ENCODE peak calls at places on chromosomes 1 and 21, in six cellular contexts. One of them, this sample, is unnamed.

GRCh38 chr1:172286629-172287076 is 133.8 kb upstream of the C1orf105 start:
- DNase-seq in mesenchymal stem cell: peak; percentile 94
- DNase-seq in neuronal stem cell: no peak
- DNase-seq in H9: no peak
- DNase-seq in trophoblast cell: no peak
- DNase-seq in mesendoderm: no peak
- DNase-seq in this sample: peak; percentile 86

GRCh38 chr21:42063206-42063577 is 7.9 kb upstream of the UMODL1 start:
- DNase-seq in neuronal stem cell: no peak
- DNase-seq in H9: no peak
- DNase-seq in mesendoderm: no peak
- DNase-seq in trophoblast cell: no peak
- DNase-seq in mesenchymal stem cell: no peak
- DNase-seq in this sample: no peak

GRCh38 chr1:90729484-90730246 is 12.6 kb upstream of the BARHL2 start:
- DNase-seq in trophoblast cell: no peak
- DNase-seq in mesenchymal stem cell: no peak
- DNase-seq in H9: peak; percentile 84
- DNase-seq in mesendoderm: peak; percentile 81
- DNase-seq in neuronal stem cell: no peak
- DNase-seq in this sample: no peak

GRCh38 chr1:241998412-241998921 is 431 bp downstream of the MAP1LC3C start:
- DNase-seq in H9: peak; percentile 82
- DNase-seq in mesendoderm: peak; percentile 93
- DNase-seq in neuronal stem cell: peak; percentile 42
- DNase-seq in mesenchymal stem cell: peak; percentile 68
- DNase-seq in trophoblast cell: peak; percentile 93
- DNase-seq in this sample: peak; percentile 73

GRCh38 chr1:232891116-232891515 is 59.3 kb upstream of the NTPCR start:
- DNase-seq in neuronal stem cell: no peak
- DNase-seq in H9: no peak
- DNase-seq in mesendoderm: no peak
- DNase-seq in trophoblast cell: peak; percentile 60
- DNase-seq in mesenchymal stem cell: peak; percentile 91
- DNase-seq in this sample: peak; percentile 81

GRCh38 chr1:3207217-3207848 is 138.3 kb downstream of the PRDM16 start:
- DNase-seq in mesendoderm: no peak
- DNase-seq in mesenchymal stem cell: no peak
- DNase-seq in neuronal stem cell: no peak
- DNase-seq in H9: no peak
- DNase-seq in trophoblast cell: no peak
- DNase-seq in this sample: no peak

GRCh38 chr1:157045251-157046218 is at the start of gene ARHGEF11:
- DNase-seq in neuronal stem cell: peak; percentile 92
- DNase-seq in mesenchymal stem cell: peak; percentile 92
- DNase-seq in trophoblast cell: peak; percentile 93
- DNase-seq in H9: peak; percentile 90
- DNase-seq in mesendoderm: peak; percentile 92
- DNase-seq in this sample: peak; percentile 87

GRCh38 chr1:164588388-164589341 is 29.7 kb downstream of the PBX1 start:
- DNase-seq in mesenchymal stem cell: peak; percentile 83
- DNase-seq in neuronal stem cell: peak; percentile 88
- DNase-seq in mesendoderm: peak; percentile 84
- DNase-seq in H9: peak; percentile 61
- DNase-seq in trophoblast cell: no peak
- DNase-seq in this sample: peak; percentile 77

GRCh38 chr1:229825042-229825441 is 199.0 kb downstream of the URB2 start:
- DNase-seq in trophoblast cell: no peak
- DNase-seq in neuronal stem cell: no peak
- DNase-seq in mesendoderm: no peak
- DNase-seq in mesenchymal stem cell: no peak
- DNase-seq in H9: no peak
- DNase-seq in this sample: no peak

GRCh38 chr1:76547916-76548315 is 319.4 kb upstream of the ST6GALNAC5 start:
- DNase-seq in mesenchymal stem cell: no peak
- DNase-seq in neuronal stem cell: no peak
- DNase-seq in H9: peak; percentile 34
- DNase-seq in mesendoderm: peak; percentile 55
- DNase-seq in trophoblast cell: no peak
- DNase-seq in this sample: no peak

GRCh38 chr1:12542596-12543592 is 75.1 kb downstream of the DHRS3 start:
- DNase-seq in H9: no peak
- DNase-seq in mesenchymal stem cell: no peak
- DNase-seq in trophoblast cell: no peak
- DNase-seq in mesendoderm: no peak
- DNase-seq in neuronal stem cell: peak; percentile 39
- DNase-seq in this sample: peak; percentile 31

GRCh38 chr1:52867060-52867845 is 24.7 kb downstream of the ZYG11A start:
- DNase-seq in trophoblast cell: no peak
- DNase-seq in H9: no peak
- DNase-seq in mesendoderm: no peak
- DNase-seq in mesenchymal stem cell: no peak
- DNase-seq in neuronal stem cell: no peak
- DNase-seq in this sample: peak; percentile 14

GRCh38 chr1:184533049-184533448 is 146.2 kb downstream of the C1orf21 start:
- DNase-seq in mesenchymal stem cell: no peak
- DNase-seq in neuronal stem cell: no peak
- DNase-seq in mesendoderm: no peak
- DNase-seq in trophoblast cell: no peak
- DNase-seq in H9: no peak
- DNase-seq in this sample: no peak

GRCh38 chr1:240414237-240414636 is 197.7 kb downstream of the GREM2 start:
- DNase-seq in trophoblast cell: peak; percentile 76
- DNase-seq in neuronal stem cell: no peak
- DNase-seq in mesendoderm: no peak
- DNase-seq in mesenchymal stem cell: peak; percentile 30
- DNase-seq in H9: no peak
- DNase-seq in this sample: peak; percentile 70

GRCh38 chr1:203089651-203090045 is 3.8 kb upstream of the MYOG start:
- DNase-seq in neuronal stem cell: no peak
- DNase-seq in mesenchymal stem cell: no peak
- DNase-seq in mesendoderm: no peak
- DNase-seq in H9: peak; percentile 33
- DNase-seq in trophoblast cell: no peak
- DNase-seq in this sample: no peak

GRCh38 chr1:155931332-155932038 is 2.7 kb downstream of the KHDC4 start:
- DNase-seq in mesenchymal stem cell: no peak
- DNase-seq in mesendoderm: no peak
- DNase-seq in trophoblast cell: no peak
- DNase-seq in neuronal stem cell: no peak
- DNase-seq in H9: no peak
- DNase-seq in this sample: no peak

GRCh38 chr1:208231929-208232360 is 12.2 kb downstream of the PLXNA2 start:
- DNase-seq in trophoblast cell: no peak
- DNase-seq in mesenchymal stem cell: peak; percentile 86
- DNase-seq in mesendoderm: peak; percentile 73
- DNase-seq in H9: no peak
- DNase-seq in neuronal stem cell: no peak
- DNase-seq in this sample: peak; percentile 87

GRCh38 chr1:2115922-2116341 is 65.7 kb downstream of the PRKCZ start:
- DNase-seq in mesendoderm: peak; percentile 67
- DNase-seq in trophoblast cell: peak; percentile 72
- DNase-seq in neuronal stem cell: peak; percentile 56
- DNase-seq in H9: peak; percentile 81
- DNase-seq in mesenchymal stem cell: peak; percentile 61
- DNase-seq in this sample: peak; percentile 48
- H2BK5ac ChIP-seq in mesendoderm: no peak overlapping the region
- H2BK5ac ChIP-seq in trophoblast cell: no peak overlapping the region
- H2BK5ac ChIP-seq in neuronal stem cell: no peak overlapping the region
- H2BK5ac ChIP-seq in H9: no peak overlapping the region
- H2BK5ac ChIP-seq in mesenchymal stem cell: no peak overlapping the region
- H2BK5ac ChIP-seq in this sample: no peak overlapping the region

GRCh38 chr1:15509586-15509985 is 14.4 kb downstream of the CASP9 start:
- DNase-seq in neuronal stem cell: no peak
- DNase-seq in mesendoderm: no peak
- DNase-seq in trophoblast cell: no peak
- DNase-seq in mesenchymal stem cell: no peak
- DNase-seq in H9: no peak
- DNase-seq in this sample: no peak
- H2BK5ac ChIP-seq in neuronal stem cell: no peak overlapping the region
- H2BK5ac ChIP-seq in mesendoderm: no peak overlapping the region
- H2BK5ac ChIP-seq in trophoblast cell: no peak overlapping the region
- H2BK5ac ChIP-seq in mesenchymal stem cell: no peak overlapping the region
- H2BK5ac ChIP-seq in H9: no peak overlapping the region
- H2BK5ac ChIP-seq in this sample: no peak overlapping the region

GRCh38 chr1:109739738-109740614 is 862 bp downstream of the GSTM3 start:
- DNase-seq in H9: peak; percentile 78
- DNase-seq in mesendoderm: peak; percentile 63
- DNase-seq in neuronal stem cell: peak; percentile 84
- DNase-seq in mesenchymal stem cell: peak; percentile 89
- DNase-seq in trophoblast cell: peak; percentile 72
- DNase-seq in this sample: peak; percentile 55

DNA sequence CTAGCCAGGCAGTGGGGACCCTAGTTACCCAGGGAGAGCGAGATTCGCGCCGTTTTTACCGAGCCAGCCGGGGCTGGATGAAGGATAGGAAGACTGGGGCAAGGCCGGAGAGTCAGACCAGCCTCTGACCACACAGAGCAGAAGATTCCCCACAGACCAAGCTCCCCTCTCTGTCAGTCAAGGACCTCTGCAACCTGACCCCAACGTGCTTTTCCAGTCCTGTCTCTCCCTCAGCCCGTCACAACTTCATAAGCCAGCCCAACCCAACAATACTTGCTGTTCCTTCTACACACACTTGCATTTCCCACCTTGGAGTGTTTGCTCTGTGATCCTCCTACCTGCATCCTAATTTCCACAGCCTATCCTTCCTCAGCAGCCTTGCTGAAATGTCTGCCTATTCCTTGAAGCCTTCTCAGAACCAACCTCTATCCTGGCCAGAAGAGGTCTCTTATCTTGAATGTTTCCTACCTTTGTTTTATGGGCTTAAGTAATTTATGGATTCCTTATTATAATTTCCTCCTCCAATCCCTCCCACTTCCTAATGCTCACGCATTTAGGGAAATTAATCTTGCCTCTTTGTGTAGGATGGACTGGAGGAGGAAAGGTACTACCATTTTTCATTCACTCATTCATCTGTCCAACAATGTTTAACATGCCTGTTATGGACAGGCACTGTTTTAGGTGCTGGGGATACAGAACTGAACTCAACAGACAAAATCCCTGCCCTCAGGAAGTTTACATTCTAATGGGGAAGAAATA is at the start of gene GSTM3:
- DNase-seq in H9: peak; percentile 52
- DNase-seq in mesendoderm: peak; percentile 35
- DNase-seq in neuronal stem cell: no peak
- DNase-seq in trophoblast cell: peak; percentile 7
- DNase-seq in mesenchymal stem cell: no peak
- DNase-seq in this sample: no peak
- H2BK5ac ChIP-seq in H9: no peak within 1 kb of the TSS
- H2BK5ac ChIP-seq in mesendoderm: no peak within 1 kb of the TSS
- H2BK5ac ChIP-seq in neuronal stem cell: no peak within 1 kb of the TSS
- H2BK5ac ChIP-seq in trophoblast cell: no peak within 1 kb of the TSS
- H2BK5ac ChIP-seq in mesenchymal stem cell: no peak within 1 kb of the TSS
- H2BK5ac ChIP-seq in this sample: peak within 1 kb of the TSS; percentile 29

GRCh38 chr1:11311816-11312755 is 39.1 kb downstream of the UBIAD1 start:
- DNase-seq in mesendoderm: peak; percentile 75
- DNase-seq in trophoblast cell: no peak
- DNase-seq in H9: no peak
- DNase-seq in mesenchymal stem cell: no peak
- DNase-seq in neuronal stem cell: no peak
- DNase-seq in this sample: no peak
- H2BK5ac ChIP-seq in mesendoderm: no peak overlapping the region
- H2BK5ac ChIP-seq in trophoblast cell: no peak overlapping the region
- H2BK5ac ChIP-seq in H9: no peak overlapping the region
- H2BK5ac ChIP-seq in mesenchymal stem cell: no peak overlapping the region
- H2BK5ac ChIP-seq in neuronal stem cell: peak overlapping the region; percentile 14
- H2BK5ac ChIP-seq in this sample: no peak overlapping the region

DNA sequence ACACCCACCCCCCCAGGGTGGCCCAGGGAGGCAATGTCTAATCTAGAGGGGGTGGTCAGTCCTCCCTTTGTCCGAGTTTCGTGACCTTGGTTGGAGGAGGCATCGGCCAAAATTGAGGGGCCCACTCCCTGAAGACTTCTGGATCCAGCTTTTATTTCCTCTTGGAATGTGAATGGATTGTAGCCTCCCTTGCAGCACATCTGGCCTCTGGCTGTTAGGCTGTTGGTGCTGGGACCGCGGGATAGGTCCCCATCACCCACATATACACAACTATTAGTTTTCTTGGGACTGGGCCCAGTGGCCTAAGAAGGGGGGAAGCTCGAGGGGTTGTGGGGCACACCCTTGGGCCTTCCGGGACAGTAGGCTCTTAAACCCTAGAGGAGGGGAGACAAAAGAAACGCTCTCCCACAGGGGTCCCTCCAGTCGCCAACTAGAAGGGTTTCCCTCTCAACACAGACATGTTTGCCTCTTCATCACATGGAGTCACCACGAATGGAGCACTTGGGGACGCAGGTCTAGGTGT is 2.5 kb downstream of the LHX4 start:
- DNase-seq in mesendoderm: peak; percentile 19
- DNase-seq in neuronal stem cell: no peak
- DNase-seq in trophoblast cell: no peak
- DNase-seq in mesenchymal stem cell: no peak
- DNase-seq in H9: no peak
- DNase-seq in this sample: no peak
- H2BK5ac ChIP-seq in mesendoderm: no peak overlapping the region
- H2BK5ac ChIP-seq in neuronal stem cell: no peak overlapping the region
- H2BK5ac ChIP-seq in trophoblast cell: no peak overlapping the region
- H2BK5ac ChIP-seq in mesenchymal stem cell: no peak overlapping the region
- H2BK5ac ChIP-seq in H9: no peak overlapping the region
- H2BK5ac ChIP-seq in this sample: no peak overlapping the region

This sample was measured in IMR-90.